ENCODE peak calls at places on chromosomes 13 and 19, in ten cellular contexts. K, I, E, P, T, L, O, J, C and X are unnamed samples.

GRCh38 chr19:13986348-13986904 is 19.7 kb downstream of the RFX1 start:
- DNase-seq in T (peak), O (peak), I (peak), E (peak), L (peak), P (peak), C (peak), K (peak), J (peak), X (no peak)

GRCh38 chr19:23436944-23437343 is 41.7 kb upstream of the ZNF91 start:
- DNase-seq in J (no peak), O (no peak), I (no peak), T (no peak), E (no peak), C (no peak), P (no peak), L (no peak), K (peak), X (no peak)

GRCh38 chr19:13155472-13156284 is 5.5 kb downstream of the IER2 start:
- DNase-seq in O (peak), L (peak), P (peak), T (peak), J (peak), E (no peak), K (peak), C (no peak), I (peak), X (peak)

GRCh38 chr13:29999492-30000372 is 149.3 kb upstream of the UBL3 start:
- DNase-seq in T (no peak), I (no peak), E (no peak), J (no peak), P (no peak), K (no peak), C (no peak), O (no peak), L (no peak), X (no peak)

GRCh38 chr19:14786421-14786851 is 8.1 kb upstream of the ADGRE2 start:
- DNase-seq in T (no peak), J (peak), C (no peak), P (no peak), K (peak), I (peak), E (no peak), O (no peak), L (no peak), X (peak)

GRCh38 chr13:106401081-106401480 is 134.4 kb downstream of the EFNB2 start:
- DNase-seq in I (no peak), E (no peak), C (no peak), K (no peak), P (no peak), T (no peak), J (no peak), L (no peak), O (no peak), X (no peak)

GRCh38 chr19:15702590-15702930 is 25.3 kb upstream of the OR10H2 start:
- DNase-seq in O (no peak), I (no peak), K (no peak), C (peak), T (peak), P (no peak), E (no peak), L (peak), J (peak), X (no peak)

GRCh38 chr19:39824143-39825092 is 9.5 kb downstream of the DYRK1B start:
- DNase-seq in J (peak), K (peak), I (peak), O (peak), L (peak), T (peak), E (peak), C (peak), P (peak), X (peak)

GRCh38 chr13:32823597-32823996 is 192.6 kb upstream of the KL start:
- DNase-seq in K (no peak), P (no peak), I (no peak), J (no peak), O (no peak), L (no peak), T (no peak), C (no peak), E (no peak), X (no peak)

GRCh38 chr19:12868540-12869112 is 12.6 kb downstream of the DNASE2 start:
- DNase-seq in K (peak), I (no peak), C (no peak), J (peak), L (no peak), T (no peak), E (no peak), P (no peak), O (no peak), X (no peak)

GRCh38 chr13:113904411-113904810 is 40.5 kb upstream of the GAS6 start:
- DNase-seq in P (no peak), E (no peak), L (no peak), C (no peak), K (peak), T (no peak), I (no peak), O (peak), J (peak), X (peak)

GRCh38 chr13:85266331-85266730 is 532.9 kb downstream of the SLITRK6 start:
- DNase-seq in P (no peak), C (peak), J (no peak), O (no peak), E (no peak), K (peak), T (no peak), I (no peak), L (no peak), X (no peak)

GRCh38 chr19:53509845-53510244 is 28.1 kb upstream of the ZNF331 start:
- DNase-seq in I (no peak), E (no peak), C (no peak), O (no peak), K (no peak), J (no peak), T (no peak), L (no peak), P (no peak), X (no peak)

GRCh38 chr13:108795841-108796240 is 166.4 kb downstream of the MYO16 start:
- DNase-seq in P (peak), O (peak), L (no peak), I (no peak), J (no peak), C (no peak), K (peak), T (no peak), E (no peak), X (no peak)

GRCh38 chr19:37893845-37894575 is 12.4 kb downstream of the WDR87 start:
- DNase-seq in T (no peak), L (no peak), I (no peak), C (no peak), O (no peak), J (no peak), E (no peak), P (no peak), K (no peak), X (no peak)

GRCh38 chr13:41315466-41316047 is 4.5 kb downstream of the NAA16 start:
- DNase-seq in T (no peak), K (no peak), E (no peak), L (no peak), C (no peak), I (no peak), J (no peak), O (peak), P (no peak), X (no peak)

GRCh38 chr13:51821666-51822065 is 17.7 kb upstream of the DHRS12 start:
- DNase-seq in T (no peak), C (no peak), O (no peak), K (no peak), L (no peak), E (no peak), P (no peak), I (no peak), J (no peak), X (no peak)

GRCh38 chr13:51585696-51586095 is 1.4 kb downstream of the WDFY2 start:
- DNase-seq in C (peak), O (peak), E (no peak), I (no peak), T (no peak), K (no peak), L (no peak), J (no peak), P (peak), X (no peak)

GRCh38 chr19:6589711-6590457 is 1.1 kb downstream of the CD70 start:
- DNase-seq in J (no peak), E (no peak), P (no peak), C (no peak), O (no peak), I (no peak), T (no peak), L (no peak), K (no peak), X (no peak)

GRCh38 chr19:10891360-10892108 is 20.2 kb downstream of the CARM1 start:
- DNase-seq in T (no peak), I (no peak), O (no peak), L (no peak), P (no peak), J (no peak), K (no peak), C (peak), E (no peak), X (no peak)

GRCh38 chr19:10368101-10368803 is 12.1 kb downstream of the TYK2 start:
- DNase-seq in J (no peak), I (no peak), E (no peak), P (no peak), C (no peak), L (no peak), T (no peak), O (no peak), K (peak), X (no peak)

GRCh38 chr19:58059003-58059671 is at the start of gene ZNF135:
- DNase-seq in L (peak), K (peak), I (no peak), E (peak), P (peak), C (no peak), O (peak), T (peak), J (peak), X (peak)

GRCh38 chr19:1780272-1780957 is 27.1 kb downstream of the ONECUT3 start:
- DNase-seq in K (no peak), E (no peak), O (peak), L (no peak), T (no peak), I (no peak), P (no peak), J (no peak), C (no peak), X (no peak)

GRCh38 chr13:47277774-47278173 is 380.9 kb upstream of the HTR2A start:
- DNase-seq in T (no peak), I (no peak), O (peak), J (no peak), C (no peak), K (no peak), L (no peak), P (peak), E (no peak), X (no peak)

GRCh38 chr19:53772943-53773342 is 51.2 kb downstream of the NLRP12 start:
- DNase-seq in I (no peak), T (peak), E (peak), L (peak), K (peak), J (peak), O (peak), P (peak), C (peak), X (no peak)

GRCh38 chr19:21138130-21138529 is 3.7 kb upstream of the ZNF431 start:
- DNase-seq in O (no peak), T (no peak), J (no peak), I (no peak), L (no peak), K (no peak), E (no peak), P (no peak), C (no peak), X (no peak)

GRCh38 chr13:50484472-50485113 is 358.9 kb downstream of the DLEU7 start:
- DNase-seq in J (peak), L (no peak), E (no peak), P (peak), T (no peak), O (no peak), C (peak), I (no peak), K (no peak), X (no peak)

GRCh38 chr19:38209671-38210457 is 14.2 kb downstream of the DPF1 start:
- DNase-seq in C (no peak), I (no peak), P (no peak), T (peak), J (peak), L (peak), O (peak), E (no peak), K (peak), X (no peak)

GRCh38 chr13:97003071-97003470 is 8.8 kb upstream of the OXGR1 start:
- DNase-seq in J (no peak), O (no peak), E (no peak), T (no peak), P (no peak), K (no peak), L (no peak), I (no peak), C (no peak), X (no peak)

GRCh38 chr13:97257800-97258799 is 36.0 kb downstream of the MBNL2 start:
- DNase-seq in C (peak), P (peak), O (peak), E (no peak), L (no peak), T (peak), I (peak), J (no peak), K (peak), X (no peak)

DNA sequence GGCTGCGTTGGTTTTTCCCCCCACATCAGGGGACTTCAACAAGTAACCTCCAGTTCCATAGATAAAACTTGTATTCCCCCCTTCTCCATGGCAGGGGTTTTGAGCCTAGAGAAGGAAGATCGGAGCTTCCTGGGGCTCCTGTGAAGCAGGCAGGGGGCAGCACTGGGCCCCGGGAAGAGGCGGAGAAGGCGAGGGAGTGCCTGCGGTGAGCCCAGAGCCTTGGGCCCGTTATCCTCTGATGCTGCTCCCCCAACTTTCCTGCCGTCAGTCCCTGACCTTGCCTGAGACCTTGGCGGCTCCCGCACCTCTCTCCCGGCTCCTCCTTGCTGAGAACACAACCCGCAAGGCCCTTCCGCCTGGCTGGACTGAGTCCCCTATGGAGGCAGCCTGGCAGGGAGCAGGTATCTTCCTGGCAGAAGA is 2.5 kb downstream of the LIPE start:
- DNase-seq in E (no peak), P (no peak), T (peak), K (peak), J (peak), O (no peak), I (no peak), C (no peak), L (no peak), X (no peak)
- TF ChIP-seq CTCF in E (no peak), P (peak), T (no peak), K (peak), J (no peak), O (no peak), I (no peak), C (no peak), L (no peak), X (peak)

GRCh38 chr19:3576696-3577443 is 4.1 kb downstream of the HMG20B start:
- DNase-seq in T (peak), E (peak), I (no peak), C (no peak), K (peak), P (no peak), J (no peak), O (peak), L (no peak), X (no peak)
- TF ChIP-seq CTCF in T (no peak), E (no peak), I (no peak), C (peak), K (no peak), P (no peak), J (no peak), O (no peak), L (no peak), X (no peak)

GRCh38 chr13:20331949-20332348 is 99.8 kb upstream of the GJB6 start:
- DNase-seq in J (no peak), I (no peak), L (no peak), P (no peak), T (no peak), E (no peak), O (no peak), C (no peak), K (no peak), X (no peak)

GRCh38 chr13:20332361-20333096 is 100.4 kb upstream of the GJB6 start:
- DNase-seq in J (no peak), K (no peak), L (no peak), T (no peak), C (no peak), I (no peak), P (no peak), E (no peak), O (no peak), X (no peak)

GRCh38 chr13:20334309-20334708 is 102.2 kb upstream of the GJB6 start:
- DNase-seq in T (no peak), E (no peak), C (no peak), O (no peak), I (no peak), L (no peak), J (no peak), K (no peak), P (no peak), X (no peak)

GRCh38 chr13:20326809-20327208 is 94.7 kb upstream of the GJB6 start:
- DNase-seq in L (no peak), T (no peak), P (no peak), O (no peak), K (no peak), J (no peak), I (no peak), E (no peak), C (no peak), X (no peak)

GRCh38 chr13:20331419-20331818 is 99.3 kb upstream of the GJB6 start:
- DNase-seq in L (no peak), O (no peak), T (no peak), I (no peak), J (no peak), P (no peak), C (no peak), E (no peak), K (no peak), X (no peak)
- TF ChIP-seq CTCF in L (no peak), O (no peak), T (no peak), I (no peak), J (no peak), P (peak), C (no peak), E (no peak), K (peak), X (peak)

GRCh38 chr19:5224480-5224879 is 116.1 kb downstream of the PTPRS start:
- DNase-seq in O (no peak), L (no peak), C (no peak), T (no peak), E (no peak), J (no peak), K (no peak), P (no peak), I (no peak), X (no peak)

GRCh38 chr19:5228490-5228889 is 112.1 kb downstream of the PTPRS start:
- DNase-seq in J (no peak), I (no peak), E (no peak), L (no peak), T (no peak), C (no peak), P (no peak), O (no peak), K (no peak), X (no peak)

GRCh38 chr19:5228932-5229777 is 111.5 kb downstream of the PTPRS start:
- DNase-seq in E (no peak), O (no peak), T (peak), C (no peak), K (no peak), J (peak), P (no peak), L (no peak), I (no peak), X (no peak)

GRCh38 chr19:5222821-5223321 is 117.7 kb downstream of the PTPRS start:
- DNase-seq in O (no peak), K (no peak), E (no peak), L (no peak), I (no peak), T (no peak), J (no peak), P (no peak), C (no peak), X (no peak)

GRCh38 chr19:5225486-5226345 is 114.9 kb downstream of the PTPRS start:
- DNase-seq in L (no peak), P (no peak), E (no peak), K (peak), J (no peak), C (no peak), T (no peak), O (no peak), I (no peak), X (no peak)
- TF ChIP-seq CTCF in L (peak), P (peak), E (peak), K (peak), J (peak), C (peak), T (no peak), O (peak), I (peak), X (peak)